ENCODE peak calls at places on chromosomes 3 and 15, in seven cellular contexts. One of them, this sample, is unnamed.

GRCh38 chr3:194672876-194673275 is 885 bp upstream of the LSG1 start:
- DNase-seq in NB4: no peak
- DNase-seq in lower leg skin: no peak
- DNase-seq in endothelial cell of umbilical vein: no peak
- DNase-seq in sigmoid colon: no peak
- DNase-seq in right lobe of liver: no peak
- DNase-seq in uterus: no peak
- DNase-seq in this sample: no peak

GRCh38 chr3:30659270-30660127 is 53.1 kb downstream of the TGFBR2 start:
- DNase-seq in NB4: peak
- DNase-seq in lower leg skin: no peak
- DNase-seq in endothelial cell of umbilical vein: peak
- DNase-seq in sigmoid colon: no peak
- DNase-seq in right lobe of liver: no peak
- DNase-seq in uterus: no peak
- DNase-seq in this sample: peak

GRCh38 chr3:197809356-197810020 is 18.4 kb downstream of the LRCH3 start:
- DNase-seq in NB4: no peak
- DNase-seq in lower leg skin: no peak
- DNase-seq in endothelial cell of umbilical vein: no peak
- DNase-seq in sigmoid colon: no peak
- DNase-seq in right lobe of liver: no peak
- DNase-seq in uterus: no peak
- DNase-seq in this sample: no peak

GRCh38 chr15:71677766-71678165 is 132.6 kb upstream of the NR2E3 start:
- DNase-seq in NB4: no peak
- DNase-seq in lower leg skin: no peak
- DNase-seq in endothelial cell of umbilical vein: no peak
- DNase-seq in sigmoid colon: no peak
- DNase-seq in right lobe of liver: no peak
- DNase-seq in uterus: no peak
- DNase-seq in this sample: no peak

GRCh38 chr3:117611242-117611641 is 901.7 kb downstream of the TUSC7 start:
- DNase-seq in NB4: no peak
- DNase-seq in lower leg skin: no peak
- DNase-seq in endothelial cell of umbilical vein: no peak
- DNase-seq in sigmoid colon: no peak
- DNase-seq in right lobe of liver: no peak
- DNase-seq in uterus: no peak
- DNase-seq in this sample: no peak

GRCh38 chr3:5510300-5510699 is 322.8 kb downstream of the EDEM1 start:
- DNase-seq in NB4: no peak
- DNase-seq in lower leg skin: no peak
- DNase-seq in endothelial cell of umbilical vein: no peak
- DNase-seq in sigmoid colon: no peak
- DNase-seq in right lobe of liver: no peak
- DNase-seq in uterus: no peak
- DNase-seq in this sample: no peak

GRCh38 chr3:129521702-129522101 is 6.7 kb upstream of the RHO start:
- DNase-seq in NB4: no peak
- DNase-seq in lower leg skin: no peak
- DNase-seq in endothelial cell of umbilical vein: no peak
- DNase-seq in sigmoid colon: no peak
- DNase-seq in right lobe of liver: no peak
- DNase-seq in uterus: no peak
- DNase-seq in this sample: no peak

GRCh38 chr15:38169982-38170381 is 82.7 kb upstream of the SPRED1 start:
- DNase-seq in NB4: no peak
- DNase-seq in lower leg skin: no peak
- DNase-seq in endothelial cell of umbilical vein: no peak
- DNase-seq in sigmoid colon: no peak
- DNase-seq in right lobe of liver: no peak
- DNase-seq in uterus: no peak
- DNase-seq in this sample: no peak

GRCh38 chr15:72141171-72142084 is 23.2 kb downstream of the SENP8 start:
- DNase-seq in NB4: peak
- DNase-seq in lower leg skin: no peak
- DNase-seq in endothelial cell of umbilical vein: peak
- DNase-seq in sigmoid colon: no peak
- DNase-seq in right lobe of liver: no peak
- DNase-seq in uterus: no peak
- DNase-seq in this sample: no peak

GRCh38 chr3:128192131-128192530 is 38.9 kb downstream of the EEFSEC start:
- DNase-seq in NB4: no peak
- DNase-seq in lower leg skin: no peak
- DNase-seq in endothelial cell of umbilical vein: no peak
- DNase-seq in sigmoid colon: no peak
- DNase-seq in right lobe of liver: no peak
- DNase-seq in uterus: no peak
- DNase-seq in this sample: no peak

GRCh38 chr15:48573780-48574179 is 71.7 kb downstream of the FBN1 start:
- DNase-seq in NB4: no peak
- DNase-seq in lower leg skin: no peak
- DNase-seq in endothelial cell of umbilical vein: no peak
- DNase-seq in sigmoid colon: no peak
- DNase-seq in right lobe of liver: no peak
- DNase-seq in uterus: no peak
- DNase-seq in this sample: no peak

GRCh38 chr3:117837391-117837790 is 1127.8 kb downstream of the TUSC7 start:
- DNase-seq in NB4: no peak
- DNase-seq in lower leg skin: no peak
- DNase-seq in endothelial cell of umbilical vein: no peak
- DNase-seq in sigmoid colon: no peak
- DNase-seq in right lobe of liver: no peak
- DNase-seq in uterus: no peak
- DNase-seq in this sample: no peak

GRCh38 chr3:134104031-134104430 is 74.3 kb upstream of the SLCO2A1 start:
- DNase-seq in NB4: no peak
- DNase-seq in lower leg skin: no peak
- DNase-seq in endothelial cell of umbilical vein: peak
- DNase-seq in sigmoid colon: no peak
- DNase-seq in right lobe of liver: no peak
- DNase-seq in uterus: no peak
- DNase-seq in this sample: no peak

GRCh38 chr3:31142139-31142538 is 247.7 kb upstream of the GADL1 start:
- DNase-seq in NB4: no peak
- DNase-seq in lower leg skin: no peak
- DNase-seq in endothelial cell of umbilical vein: no peak
- DNase-seq in sigmoid colon: no peak
- DNase-seq in right lobe of liver: no peak
- DNase-seq in uterus: no peak
- DNase-seq in this sample: no peak

GRCh38 chr15:63870403-63871209 is 36.9 kb upstream of the HERC1 start:
- DNase-seq in NB4: peak
- DNase-seq in lower leg skin: no peak
- DNase-seq in endothelial cell of umbilical vein: peak
- DNase-seq in sigmoid colon: no peak
- DNase-seq in right lobe of liver: no peak
- DNase-seq in uterus: no peak
- DNase-seq in this sample: peak

GRCh38 chr3:56468184-56469106 is at the start of gene ERC2:
- DNase-seq in NB4: no peak
- DNase-seq in lower leg skin: no peak
- DNase-seq in endothelial cell of umbilical vein: peak
- DNase-seq in sigmoid colon: no peak
- DNase-seq in right lobe of liver: peak
- DNase-seq in uterus: no peak
- DNase-seq in this sample: peak

GRCh38 chr3:38966956-38967795 is 84.6 kb downstream of the SCN11A start:
- DNase-seq in NB4: no peak
- DNase-seq in lower leg skin: no peak
- DNase-seq in endothelial cell of umbilical vein: no peak
- DNase-seq in sigmoid colon: no peak
- DNase-seq in right lobe of liver: no peak
- DNase-seq in uterus: no peak
- DNase-seq in this sample: no peak

GRCh38 chr3:136109499-136109898 is 86.6 kb downstream of the MSL2 start:
- DNase-seq in NB4: no peak
- DNase-seq in lower leg skin: no peak
- DNase-seq in endothelial cell of umbilical vein: no peak
- DNase-seq in sigmoid colon: no peak
- DNase-seq in right lobe of liver: no peak
- DNase-seq in uterus: no peak
- DNase-seq in this sample: no peak

GRCh38 chr3:4721511-4721911 is 228.4 kb downstream of the ITPR1 start:
- DNase-seq in NB4: no peak
- DNase-seq in lower leg skin: no peak
- DNase-seq in endothelial cell of umbilical vein: no peak
- DNase-seq in sigmoid colon: no peak
- DNase-seq in right lobe of liver: no peak
- DNase-seq in uterus: no peak
- DNase-seq in this sample: peak

GRCh38 chr3:30766522-30766921 is 127.9 kb downstream of the GADL1 start:
- DNase-seq in NB4: no peak
- DNase-seq in lower leg skin: no peak
- DNase-seq in endothelial cell of umbilical vein: no peak
- DNase-seq in sigmoid colon: no peak
- DNase-seq in right lobe of liver: no peak
- DNase-seq in uterus: no peak
- DNase-seq in this sample: no peak

GRCh38 chr3:49929333-49930240 is at the start of gene MON1A:
- DNase-seq in NB4: peak
- DNase-seq in lower leg skin: peak
- DNase-seq in endothelial cell of umbilical vein: peak
- DNase-seq in sigmoid colon: peak
- DNase-seq in right lobe of liver: peak
- DNase-seq in uterus: peak
- DNase-seq in this sample: peak
- TF ChIP-seq POLR2A in NB4: peak
- TF ChIP-seq POLR2A in lower leg skin: no peak
- TF ChIP-seq POLR2A in endothelial cell of umbilical vein: peak
- TF ChIP-seq POLR2A in sigmoid colon: no peak
- TF ChIP-seq POLR2A in right lobe of liver: peak
- TF ChIP-seq POLR2A in uterus: peak
- TF ChIP-seq POLR2A in this sample: peak

GRCh38 chr3:184336484-184337230 is 743 bp upstream of the FAM131A start:
- DNase-seq in NB4: no peak
- DNase-seq in lower leg skin: no peak
- DNase-seq in endothelial cell of umbilical vein: peak
- DNase-seq in sigmoid colon: peak
- DNase-seq in right lobe of liver: no peak
- DNase-seq in uterus: peak
- DNase-seq in this sample: no peak
- TF ChIP-seq POLR2A in NB4: no peak
- TF ChIP-seq POLR2A in lower leg skin: no peak
- TF ChIP-seq POLR2A in endothelial cell of umbilical vein: peak
- TF ChIP-seq POLR2A in sigmoid colon: no peak
- TF ChIP-seq POLR2A in right lobe of liver: no peak
- TF ChIP-seq POLR2A in uterus: no peak
- TF ChIP-seq POLR2A in this sample: no peak

GRCh38 chr3:36942632-36943248 is 2.1 kb downstream of the TRANK1 start:
- DNase-seq in NB4: no peak
- DNase-seq in lower leg skin: no peak
- DNase-seq in endothelial cell of umbilical vein: no peak
- DNase-seq in sigmoid colon: no peak
- DNase-seq in right lobe of liver: no peak
- DNase-seq in uterus: no peak
- DNase-seq in this sample: no peak

GRCh38 chr3:36943601-36944000 is 1.3 kb downstream of the TRANK1 start:
- DNase-seq in NB4: no peak
- DNase-seq in lower leg skin: no peak
- DNase-seq in endothelial cell of umbilical vein: no peak
- DNase-seq in sigmoid colon: no peak
- DNase-seq in right lobe of liver: no peak
- DNase-seq in uterus: no peak
- DNase-seq in this sample: no peak

GRCh38 chr3:36945326-36945980 is 599 bp upstream of the TRANK1 start:
- DNase-seq in NB4: no peak
- DNase-seq in lower leg skin: no peak
- DNase-seq in endothelial cell of umbilical vein: no peak
- DNase-seq in sigmoid colon: no peak
- DNase-seq in right lobe of liver: peak
- DNase-seq in uterus: no peak
- DNase-seq in this sample: no peak

GRCh38 chr3:36944012-36944640 is 728 bp downstream of the TRANK1 start:
- DNase-seq in NB4: peak
- DNase-seq in lower leg skin: peak
- DNase-seq in endothelial cell of umbilical vein: peak
- DNase-seq in sigmoid colon: peak
- DNase-seq in right lobe of liver: peak
- DNase-seq in uterus: peak
- DNase-seq in this sample: no peak

GRCh38 chr3:36944641-36945270 is at the start of gene TRANK1:
- DNase-seq in NB4: peak
- DNase-seq in lower leg skin: peak
- DNase-seq in endothelial cell of umbilical vein: peak
- DNase-seq in sigmoid colon: peak
- DNase-seq in right lobe of liver: peak
- DNase-seq in uterus: peak
- DNase-seq in this sample: no peak
- TF ChIP-seq POLR2A in NB4: no peak
- TF ChIP-seq POLR2A in lower leg skin: no peak
- TF ChIP-seq POLR2A in endothelial cell of umbilical vein: no peak
- TF ChIP-seq POLR2A in sigmoid colon: no peak
- TF ChIP-seq POLR2A in right lobe of liver: peak
- TF ChIP-seq POLR2A in uterus: peak
- TF ChIP-seq POLR2A in this sample: peak

GRCh38 chr3:122577409-122578028 is at the start of gene PARP15:
- DNase-seq in NB4: no peak
- DNase-seq in lower leg skin: no peak
- DNase-seq in endothelial cell of umbilical vein: peak
- DNase-seq in sigmoid colon: no peak
- DNase-seq in right lobe of liver: peak
- DNase-seq in uterus: no peak
- DNase-seq in this sample: no peak

GRCh38 chr3:122578110-122578740 is 775 bp downstream of the PARP15 start:
- DNase-seq in NB4: no peak
- DNase-seq in lower leg skin: no peak
- DNase-seq in endothelial cell of umbilical vein: no peak
- DNase-seq in sigmoid colon: no peak
- DNase-seq in right lobe of liver: no peak
- DNase-seq in uterus: no peak
- DNase-seq in this sample: no peak

GRCh38 chr3:122568755-122569154 is 4.6 kb downstream of the DTX3L start:
- DNase-seq in NB4: no peak
- DNase-seq in lower leg skin: no peak
- DNase-seq in endothelial cell of umbilical vein: no peak
- DNase-seq in sigmoid colon: no peak
- DNase-seq in right lobe of liver: no peak
- DNase-seq in uterus: no peak
- DNase-seq in this sample: no peak

GRCh38 chr3:122576174-122576940 is 1.1 kb upstream of the PARP15 start:
- DNase-seq in NB4: peak
- DNase-seq in lower leg skin: no peak
- DNase-seq in endothelial cell of umbilical vein: no peak
- DNase-seq in sigmoid colon: no peak
- DNase-seq in right lobe of liver: no peak
- DNase-seq in uterus: no peak
- DNase-seq in this sample: no peak

DNA sequence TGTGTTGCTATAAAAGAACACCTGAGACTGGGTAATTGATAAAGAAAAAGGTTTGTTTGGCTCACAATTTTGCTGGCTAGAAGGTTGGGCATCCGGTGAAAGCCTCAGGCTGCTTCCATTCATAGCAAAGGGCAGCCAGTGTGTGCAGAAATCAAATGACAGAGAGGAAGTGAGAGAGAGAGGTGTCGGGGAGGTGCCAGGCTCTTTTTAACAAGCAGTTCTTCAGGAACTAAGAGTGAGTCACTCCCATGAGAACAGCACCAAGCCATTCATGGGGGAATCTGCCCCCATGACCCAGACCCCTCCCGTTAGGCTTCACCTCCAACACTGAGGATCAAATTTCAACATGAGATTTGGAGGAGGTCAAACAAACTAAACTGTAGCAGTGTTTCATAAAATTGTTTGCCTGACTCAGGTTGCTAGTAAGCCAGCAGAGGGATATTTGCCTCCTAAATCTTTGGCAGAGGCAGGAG is 4.5 kb upstream of the PARP15 start:
- DNase-seq in NB4: peak
- DNase-seq in lower leg skin: no peak
- DNase-seq in endothelial cell of umbilical vein: peak
- DNase-seq in sigmoid colon: no peak
- DNase-seq in right lobe of liver: peak
- DNase-seq in uterus: peak
- DNase-seq in this sample: peak
- TF ChIP-seq POLR2A in NB4: no peak
- TF ChIP-seq POLR2A in lower leg skin: no peak
- TF ChIP-seq POLR2A in endothelial cell of umbilical vein: no peak
- TF ChIP-seq POLR2A in sigmoid colon: no peak
- TF ChIP-seq POLR2A in right lobe of liver: peak
- TF ChIP-seq POLR2A in uterus: no peak
- TF ChIP-seq POLR2A in this sample: no peak